ENCODE peak calls at places on chromosomes 6 and 20, in ten cellular contexts. F is MV-4-11; E is GM03348; M is H54; Z is astrocyte of the spinal cord; C is astrocyte of the cerebellum; P is tibial nerve; V is GM20000; U is COR-L47; Y is stimulated activated CD4-positive, alpha-beta T cell treated with anti-CD3 and anti-CD28 coated beads, TNF-alpha, amount 100 ng/mL, for 4 hours. W is an unnamed sample.

GRCh38 chr6:151078655-151079054 is 161.1 kb upstream of the AKAP12 start:
- DNase-seq in F (no peak), E (no peak), M (no peak), Z (no peak), C (no peak), P (no peak), V (no peak), U (no peak), Y (no peak), W (no peak)

GRCh38 chr6:165834613-165835259 is 171.7 kb upstream of the PDE10A start:
- DNase-seq in F (no peak), E (no peak), M (no peak), Z (no peak), C (peak; percentile 11), P (no peak), V (no peak), U (peak; percentile 0), Y (no peak), W (peak; percentile 71)

GRCh38 chr6:31776961-31777666 is at the start of gene VWA7:
- DNase-seq in F (peak; percentile 79), E (peak; percentile 85), M (peak; percentile 90), Z (peak; percentile 65), C (peak; percentile 26), P (no peak), V (peak; percentile 93), U (peak; percentile 60), Y (peak; percentile 67), W (peak; percentile 58)

GRCh38 chr6:165872311-165872710 is 209.3 kb upstream of the PDE10A start:
- DNase-seq in F (no peak), E (no peak), M (no peak), Z (no peak), C (no peak), P (no peak), V (no peak), U (no peak), Y (no peak), W (no peak)

GRCh38 chr6:74872754-74873446 is 333.0 kb downstream of the COL12A1 start:
- DNase-seq in F (no peak), E (no peak), M (no peak), Z (no peak), C (no peak), P (no peak), V (no peak), U (no peak), Y (no peak), W (no peak)

GRCh38 chr20:24762791-24763350 is 186.2 kb upstream of the CST7 start:
- DNase-seq in F (no peak), E (no peak), M (no peak), Z (no peak), C (no peak), P (no peak), V (no peak), U (no peak), Y (no peak), W (no peak)

GRCh38 chr20:46771195-46771588 is 61.7 kb downstream of the SLC2A10 start:
- DNase-seq in F (no peak), E (no peak), M (no peak), Z (no peak), C (no peak), P (no peak), V (no peak), U (no peak), Y (no peak), W (no peak)

GRCh38 chr6:3291987-3292386 is 33.2 kb downstream of the PSMG4 start:
- DNase-seq in F (no peak), E (no peak), M (no peak), Z (no peak), C (no peak), P (no peak), V (no peak), U (no peak), Y (no peak), W (no peak)

GRCh38 chr6:167956491-167956890 is 41.0 kb upstream of the KIF25 start:
- DNase-seq in F (no peak), E (no peak), M (no peak), Z (no peak), C (no peak), P (no peak), V (no peak), U (no peak), Y (no peak), W (no peak)